ENCODE peak calls at places on chromosomes 1 and 21, in seven cellular contexts. One of them, this sample, is unnamed.

GRCh38 chr1:223665592-223666312 is at the start of gene CAPN8:
- DNase-seq in GM23338: no peak
- DNase-seq in GM23248: peak; percentile 20
- DNase-seq in trophoblast cell: peak; percentile 59
- DNase-seq in PC-9: peak; percentile 97
- DNase-seq in H1: no peak
- DNase-seq in fibroblast of lung: peak; percentile 35
- DNase-seq in this sample: peak; percentile 56

GRCh38 chr1:56331892-56332567 is 247.3 kb downstream of the PLPP3 start:
- DNase-seq in GM23338: no peak
- DNase-seq in GM23248: no peak
- DNase-seq in trophoblast cell: no peak
- DNase-seq in PC-9: no peak
- DNase-seq in H1: no peak
- DNase-seq in fibroblast of lung: peak; percentile 83
- DNase-seq in this sample: peak; percentile 40

GRCh38 chr1:117128323-117129079 is 7.0 kb upstream of the TRIM45 start:
- DNase-seq in GM23338: peak; percentile 57
- DNase-seq in GM23248: peak; percentile 65
- DNase-seq in trophoblast cell: no peak
- DNase-seq in PC-9: peak; percentile 47
- DNase-seq in H1: no peak
- DNase-seq in fibroblast of lung: peak; percentile 45
- DNase-seq in this sample: peak; percentile 52

GRCh38 chr1:91054780-91055481 is 33.1 kb upstream of the ZNF644 start:
- DNase-seq in GM23338: no peak
- DNase-seq in GM23248: no peak
- DNase-seq in trophoblast cell: no peak
- DNase-seq in PC-9: peak; percentile 12
- DNase-seq in H1: no peak
- DNase-seq in fibroblast of lung: no peak
- DNase-seq in this sample: no peak

GRCh38 chr1:92291372-92291999 is 7.3 kb downstream of the GLMN start:
- DNase-seq in GM23338: peak; percentile 79
- DNase-seq in GM23248: peak; percentile 73
- DNase-seq in trophoblast cell: peak; percentile 48
- DNase-seq in PC-9: peak; percentile 59
- DNase-seq in H1: no peak
- DNase-seq in fibroblast of lung: peak; percentile 50
- DNase-seq in this sample: peak; percentile 66

GRCh38 chr1:51618715-51619114 is 1.8 kb downstream of the OSBPL9 start:
- DNase-seq in GM23338: no peak
- DNase-seq in GM23248: no peak
- DNase-seq in trophoblast cell: no peak
- DNase-seq in PC-9: no peak
- DNase-seq in H1: no peak
- DNase-seq in fibroblast of lung: no peak
- DNase-seq in this sample: no peak

GRCh38 chr1:82991569-82991968 is 1007.4 kb downstream of the TTLL7 start:
- DNase-seq in GM23338: no peak
- DNase-seq in GM23248: no peak
- DNase-seq in trophoblast cell: no peak
- DNase-seq in PC-9: no peak
- DNase-seq in H1: no peak
- DNase-seq in fibroblast of lung: peak; percentile 6
- DNase-seq in this sample: no peak

GRCh38 chr1:25724201-25724600 is 75.8 kb upstream of the SELENON start:
- DNase-seq in GM23338: no peak
- DNase-seq in GM23248: no peak
- DNase-seq in trophoblast cell: no peak
- DNase-seq in PC-9: no peak
- DNase-seq in H1: no peak
- DNase-seq in fibroblast of lung: no peak
- DNase-seq in this sample: no peak

GRCh38 chr1:159196543-159196942 is 8.1 kb upstream of the ACKR1 start:
- DNase-seq in GM23338: peak; percentile 76
- DNase-seq in GM23248: peak; percentile 34
- DNase-seq in trophoblast cell: no peak
- DNase-seq in PC-9: no peak
- DNase-seq in H1: peak; percentile 52
- DNase-seq in fibroblast of lung: no peak
- DNase-seq in this sample: no peak

GRCh38 chr1:30789388-30790255 is 32.0 kb upstream of the LAPTM5 start:
- DNase-seq in GM23338: no peak
- DNase-seq in GM23248: no peak
- DNase-seq in trophoblast cell: no peak
- DNase-seq in PC-9: no peak
- DNase-seq in H1: no peak
- DNase-seq in fibroblast of lung: no peak
- DNase-seq in this sample: no peak

GRCh38 chr21:41247976-41248545 is 68.5 kb upstream of the FAM3B start:
- DNase-seq in GM23338: no peak
- DNase-seq in GM23248: no peak
- DNase-seq in trophoblast cell: no peak
- DNase-seq in PC-9: no peak
- DNase-seq in H1: no peak
- DNase-seq in fibroblast of lung: no peak
- DNase-seq in this sample: no peak

GRCh38 chr1:54227836-54228435 is 28.0 kb downstream of the MRPL37 start:
- DNase-seq in GM23338: peak; percentile 64
- DNase-seq in GM23248: peak; percentile 20
- DNase-seq in trophoblast cell: peak; percentile 91
- DNase-seq in PC-9: no peak
- DNase-seq in H1: no peak
- DNase-seq in fibroblast of lung: no peak
- DNase-seq in this sample: no peak

GRCh38 chr1:155000475-155000724 is 2.2 kb upstream of the ZBTB7B start:
- DNase-seq in GM23338: no peak
- DNase-seq in GM23248: peak; percentile 38
- DNase-seq in trophoblast cell: no peak
- DNase-seq in PC-9: no peak
- DNase-seq in H1: no peak
- DNase-seq in fibroblast of lung: no peak
- DNase-seq in this sample: no peak

GRCh38 chr1:18907914-18908845 is 5.8 kb upstream of the ALDH4A1 start:
- DNase-seq in GM23338: no peak
- DNase-seq in GM23248: no peak
- DNase-seq in trophoblast cell: no peak
- DNase-seq in PC-9: no peak
- DNase-seq in H1: no peak
- DNase-seq in fibroblast of lung: no peak
- DNase-seq in this sample: no peak

GRCh38 chr1:203273869-203274602 is 31.3 kb upstream of the BTG2 start:
- DNase-seq in GM23338: peak; percentile 54
- DNase-seq in GM23248: no peak
- DNase-seq in trophoblast cell: no peak
- DNase-seq in PC-9: no peak
- DNase-seq in H1: no peak
- DNase-seq in fibroblast of lung: no peak
- DNase-seq in this sample: peak; percentile 19

GRCh38 chr21:46027855-46028493 is 46.4 kb downstream of the COL6A1 start:
- DNase-seq in GM23338: no peak
- DNase-seq in GM23248: peak; percentile 47
- DNase-seq in trophoblast cell: no peak
- DNase-seq in PC-9: no peak
- DNase-seq in H1: no peak
- DNase-seq in fibroblast of lung: peak; percentile 51
- DNase-seq in this sample: peak; percentile 5

GRCh38 chr1:35449334-35450008 is 107.7 kb downstream of the KIAA0319L start:
- DNase-seq in GM23338: no peak
- DNase-seq in GM23248: peak; percentile 98
- DNase-seq in trophoblast cell: no peak
- DNase-seq in PC-9: no peak
- DNase-seq in H1: no peak
- DNase-seq in fibroblast of lung: peak; percentile 95
- DNase-seq in this sample: peak; percentile 22

GRCh38 chr1:45802343-45803298 is 791 bp upstream of the MAST2 start:
- DNase-seq in GM23338: peak; percentile 58
- DNase-seq in GM23248: peak; percentile 99
- DNase-seq in trophoblast cell: peak; percentile 91
- DNase-seq in PC-9: peak; percentile 90
- DNase-seq in H1: peak; percentile 49
- DNase-seq in fibroblast of lung: peak; percentile 98
- DNase-seq in this sample: peak; percentile 92

GRCh38 chr1:45803299-45803780 is at the start of gene MAST2:
- DNase-seq in GM23338: peak; percentile 94
- DNase-seq in GM23248: peak; percentile 97
- DNase-seq in trophoblast cell: peak; percentile 90
- DNase-seq in PC-9: peak; percentile 59
- DNase-seq in H1: peak; percentile 90
- DNase-seq in fibroblast of lung: peak; percentile 87
- DNase-seq in this sample: peak; percentile 97

GRCh38 chr1:45804671-45804973 is 1.2 kb downstream of the MAST2 start:
- DNase-seq in GM23338: no peak
- DNase-seq in GM23248: peak; percentile 13
- DNase-seq in trophoblast cell: no peak
- DNase-seq in PC-9: no peak
- DNase-seq in H1: no peak
- DNase-seq in fibroblast of lung: no peak
- DNase-seq in this sample: no peak

GRCh38 chr1:45809761-45810160 is 6.3 kb downstream of the MAST2 start:
- DNase-seq in GM23338: no peak
- DNase-seq in GM23248: no peak
- DNase-seq in trophoblast cell: no peak
- DNase-seq in PC-9: peak; percentile 39
- DNase-seq in H1: no peak
- DNase-seq in fibroblast of lung: no peak
- DNase-seq in this sample: no peak

GRCh38 chr1:45806129-45806528 is 2.7 kb downstream of the MAST2 start:
- DNase-seq in GM23338: no peak
- DNase-seq in GM23248: no peak
- DNase-seq in trophoblast cell: no peak
- DNase-seq in PC-9: no peak
- DNase-seq in H1: no peak
- DNase-seq in fibroblast of lung: no peak
- DNase-seq in this sample: no peak
- H2AFZ ChIP-seq in GM23338: no peak overlapping the region
- H2AFZ ChIP-seq in GM23248: no peak overlapping the region
- H2AFZ ChIP-seq in trophoblast cell: no peak overlapping the region
- H2AFZ ChIP-seq in PC-9: no peak overlapping the region
- H2AFZ ChIP-seq in H1: no peak overlapping the region
- H2AFZ ChIP-seq in fibroblast of lung: no peak overlapping the region
- H2AFZ ChIP-seq in this sample: no peak overlapping the region

GRCh38 chr1:23581219-23581618 is 21.9 kb upstream of the ID3 start:
- DNase-seq in GM23338: peak; percentile 43
- DNase-seq in GM23248: no peak
- DNase-seq in trophoblast cell: peak; percentile 94
- DNase-seq in PC-9: no peak
- DNase-seq in H1: no peak
- DNase-seq in fibroblast of lung: peak; percentile 37
- DNase-seq in this sample: no peak

GRCh38 chr1:23578997-23579363 is 19.7 kb upstream of the ID3 start:
- DNase-seq in GM23338: no peak
- DNase-seq in GM23248: no peak
- DNase-seq in trophoblast cell: no peak
- DNase-seq in PC-9: no peak
- DNase-seq in H1: no peak
- DNase-seq in fibroblast of lung: no peak
- DNase-seq in this sample: no peak

GRCh38 chr1:23576338-23577055 is 17.2 kb upstream of the ID3 start:
- DNase-seq in GM23338: no peak
- DNase-seq in GM23248: peak; percentile 47
- DNase-seq in trophoblast cell: no peak
- DNase-seq in PC-9: peak; percentile 53
- DNase-seq in H1: no peak
- DNase-seq in fibroblast of lung: no peak
- DNase-seq in this sample: no peak

GRCh38 chr1:23577056-23577985 is 18.0 kb upstream of the ID3 start:
- DNase-seq in GM23338: no peak
- DNase-seq in GM23248: peak; percentile 92
- DNase-seq in trophoblast cell: peak; percentile 55
- DNase-seq in PC-9: peak; percentile 84
- DNase-seq in H1: no peak
- DNase-seq in fibroblast of lung: peak; percentile 97
- DNase-seq in this sample: peak; percentile 71

GRCh38 chr1:23578311-23578996 is 19.2 kb upstream of the ID3 start:
- DNase-seq in GM23338: no peak
- DNase-seq in GM23248: no peak
- DNase-seq in trophoblast cell: no peak
- DNase-seq in PC-9: no peak
- DNase-seq in H1: no peak
- DNase-seq in fibroblast of lung: no peak
- DNase-seq in this sample: no peak
- H3K4me1 ChIP-seq in GM23338: peaks cover 11% of the 10 kb centered on the region
- H3K4me1 ChIP-seq in GM23248: peaks cover 37% of the 10 kb centered on the region
- H3K4me1 ChIP-seq in trophoblast cell: peaks cover 31% of the 10 kb centered on the region
- H3K4me1 ChIP-seq in PC-9: peaks cover 53% of the 10 kb centered on the region
- H3K4me1 ChIP-seq in H1: peaks cover 2% of the 10 kb centered on the region
- H3K4me1 ChIP-seq in fibroblast of lung: peaks cover 25% of the 10 kb centered on the region
- H3K4me1 ChIP-seq in this sample: peaks cover 28% of the 10 kb centered on the region

GRCh38 chr1:24022611-24023359 is 42.7 kb upstream of the SRSF10 start:
- DNase-seq in GM23338: no peak
- DNase-seq in GM23248: peak; percentile 92
- DNase-seq in trophoblast cell: peak; percentile 68
- DNase-seq in PC-9: peak; percentile 82
- DNase-seq in H1: no peak
- DNase-seq in fibroblast of lung: peak; percentile 96
- DNase-seq in this sample: peak; percentile 66
- H2AFZ ChIP-seq in GM23338: no peak overlapping the region
- H2AFZ ChIP-seq in GM23248: peak overlapping the region; percentile 4
- H2AFZ ChIP-seq in trophoblast cell: no peak overlapping the region
- H2AFZ ChIP-seq in PC-9: no peak overlapping the region
- H2AFZ ChIP-seq in H1: no peak overlapping the region
- H2AFZ ChIP-seq in fibroblast of lung: no peak overlapping the region
- H2AFZ ChIP-seq in this sample: no peak overlapping the region

GRCh38 chr1:21941370-21941769 is 4.3 kb upstream of the HSPG2 start:
- DNase-seq in GM23338: no peak
- DNase-seq in GM23248: no peak
- DNase-seq in trophoblast cell: no peak
- DNase-seq in PC-9: no peak
- DNase-seq in H1: no peak
- DNase-seq in fibroblast of lung: no peak
- DNase-seq in this sample: no peak

GRCh38 chr1:21942464-21942863 is 5.4 kb upstream of the HSPG2 start:
- DNase-seq in GM23338: no peak
- DNase-seq in GM23248: no peak
- DNase-seq in trophoblast cell: no peak
- DNase-seq in PC-9: no peak
- DNase-seq in H1: no peak
- DNase-seq in fibroblast of lung: no peak
- DNase-seq in this sample: no peak

GRCh38 chr1:21939650-21940374 is 2.7 kb upstream of the HSPG2 start:
- DNase-seq in GM23338: no peak
- DNase-seq in GM23248: peak; percentile 98
- DNase-seq in trophoblast cell: peak; percentile 95
- DNase-seq in PC-9: peak; percentile 71
- DNase-seq in H1: no peak
- DNase-seq in fibroblast of lung: peak; percentile 99
- DNase-seq in this sample: peak; percentile 92

GRCh38 chr1:21938791-21939538 is 1.9 kb upstream of the HSPG2 start:
- DNase-seq in GM23338: no peak
- DNase-seq in GM23248: peak; percentile 64
- DNase-seq in trophoblast cell: peak; percentile 88
- DNase-seq in PC-9: no peak
- DNase-seq in H1: no peak
- DNase-seq in fibroblast of lung: peak; percentile 58
- DNase-seq in this sample: no peak

DNA sequence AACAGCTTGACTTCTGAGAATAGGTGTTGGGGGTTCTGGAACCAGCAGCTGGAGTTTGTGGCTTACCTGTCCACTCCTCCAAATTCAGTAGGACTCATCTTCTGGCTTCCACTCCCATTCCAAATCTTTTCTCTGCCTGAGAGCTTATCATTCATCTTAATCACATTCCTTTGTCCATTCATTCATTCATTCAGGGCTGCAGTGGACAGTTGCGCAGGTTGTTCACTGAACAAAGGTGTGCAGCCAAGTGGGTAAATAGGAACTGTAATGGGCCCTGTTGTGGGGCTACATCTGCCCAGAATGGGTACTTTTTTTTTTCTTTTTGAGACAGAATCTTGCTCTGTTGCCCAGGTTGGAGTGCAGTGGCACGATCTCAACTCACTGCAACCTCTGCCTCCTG is 3.4 kb upstream of the HSPG2 start:
- DNase-seq in GM23338: no peak
- DNase-seq in GM23248: no peak
- DNase-seq in trophoblast cell: no peak
- DNase-seq in PC-9: no peak
- DNase-seq in H1: no peak
- DNase-seq in fibroblast of lung: no peak
- DNase-seq in this sample: no peak
- H3K4me1 ChIP-seq in GM23338: peaks cover 17% of the 10 kb centered on the region
- H3K4me1 ChIP-seq in GM23248: peaks cover 45% of the 10 kb centered on the region
- H3K4me1 ChIP-seq in trophoblast cell: peaks cover 28% of the 10 kb centered on the region
- H3K4me1 ChIP-seq in PC-9: peaks cover 25% of the 10 kb centered on the region
- H3K4me1 ChIP-seq in H1: peaks cover 22% of the 10 kb centered on the region
- H3K4me1 ChIP-seq in fibroblast of lung: peaks cover 18% of the 10 kb centered on the region
- H3K4me1 ChIP-seq in this sample: peaks cover 44% of the 10 kb centered on the region